ENCODE peak calls at places on chromosome 19, in five cellular contexts. H is psoas muscle, R is BJ, M is breast epithelium, Y is progenitor cell of endocrine pancreas. Q is an unnamed sample.

GRCh38 chr19:2618611-2619010 is 83.9 kb downstream of the GNG7 start:
- DNase-seq in H (peak; percentile 60), R (no peak), M (peak; percentile 45), Y (no peak), Q (no peak)

GRCh38 chr19:2230807-2231533 is 5.2 kb downstream of the PLEKHJ1 start:
- DNase-seq in H (no peak), R (no peak), M (no peak), Y (no peak), Q (no peak)

GRCh38 chr19:36420961-36421748 is 2.7 kb upstream of the ZFP82 start:
- DNase-seq in H (peak; percentile 18), R (no peak), M (no peak), Y (peak; percentile 10), Q (no peak)

GRCh38 chr19:46613525-46613924 is 11.4 kb downstream of the PTGIR start:
- DNase-seq in H (no peak), R (no peak), M (no peak), Y (no peak), Q (no peak)

GRCh38 chr19:8641221-8641907 is 10.9 kb downstream of the NFILZ start:
- DNase-seq in H (no peak), R (no peak), M (no peak), Y (no peak), Q (no peak)

GRCh38 chr19:35587326-35587725 is 1.4 kb downstream of the PMIS2 start:
- DNase-seq in H (no peak), R (no peak), M (no peak), Y (no peak), Q (no peak)

GRCh38 chr19:35040826-35041547 is 534 bp upstream of the HPN start:
- DNase-seq in H (peak; percentile 96), R (no peak), M (peak; percentile 86), Y (peak; percentile 48), Q (no peak)

GRCh38 chr19:17866312-17867012 is 5.3 kb upstream of the SLC5A5 start:
- DNase-seq in H (no peak), R (no peak), M (no peak), Y (no peak), Q (no peak)

GRCh38 chr19:33388231-33388816 is 14.8 kb downstream of the CEBPG start:
- DNase-seq in H (peak; percentile 75), R (no peak), M (no peak), Y (no peak), Q (no peak)

GRCh38 chr19:28915737-28916460 is 297.1 kb downstream of the UQCRFS1 start:
- DNase-seq in H (no peak), R (no peak), M (no peak), Y (no peak), Q (no peak)

GRCh38 chr19:3514930-3515329 is 8.8 kb downstream of the FZR1 start:
- DNase-seq in H (no peak), R (no peak), M (no peak), Y (no peak), Q (no peak)

GRCh38 chr19:52369463-52370340 is at the start of gene ZNF880:
- DNase-seq in H (peak; percentile 94), R (peak; percentile 40), M (peak; percentile 87), Y (no peak), Q (peak; percentile 41)

GRCh38 chr19:42108527-42109389 is 23.5 kb downstream of the POU2F2 start:
- DNase-seq in H (peak; percentile 75), R (no peak), M (no peak), Y (peak; percentile 79), Q (peak; percentile 64)

GRCh38 chr19:1837222-1837565 is 11.1 kb downstream of the REXO1 start:
- DNase-seq in H (no peak), R (no peak), M (no peak), Y (no peak), Q (no peak)

GRCh38 chr19:18086590-18087138 is at the start of gene IL12RB1:
- DNase-seq in H (no peak), R (no peak), M (no peak), Y (no peak), Q (no peak)

GRCh38 chr19:35248310-35249145 is at the start of gene LSR:
- DNase-seq in H (peak; percentile 47), R (no peak), M (peak; percentile 85), Y (peak; percentile 85), Q (no peak)

GRCh38 chr19:1675633-1676350 is 23.4 kb upstream of the TCF3 start:
- DNase-seq in H (no peak), R (no peak), M (no peak), Y (peak; percentile 74), Q (no peak)

GRCh38 chr19:57078802-57079201 is 41.0 kb upstream of the USP29 start:
- DNase-seq in H (no peak), R (no peak), M (no peak), Y (no peak), Q (no peak)

GRCh38 chr19:3061214-3062161 is 807 bp downstream of the TLE5 start:
- DNase-seq in H (peak; percentile 67), R (no peak), M (no peak), Y (no peak), Q (no peak)

DNA sequence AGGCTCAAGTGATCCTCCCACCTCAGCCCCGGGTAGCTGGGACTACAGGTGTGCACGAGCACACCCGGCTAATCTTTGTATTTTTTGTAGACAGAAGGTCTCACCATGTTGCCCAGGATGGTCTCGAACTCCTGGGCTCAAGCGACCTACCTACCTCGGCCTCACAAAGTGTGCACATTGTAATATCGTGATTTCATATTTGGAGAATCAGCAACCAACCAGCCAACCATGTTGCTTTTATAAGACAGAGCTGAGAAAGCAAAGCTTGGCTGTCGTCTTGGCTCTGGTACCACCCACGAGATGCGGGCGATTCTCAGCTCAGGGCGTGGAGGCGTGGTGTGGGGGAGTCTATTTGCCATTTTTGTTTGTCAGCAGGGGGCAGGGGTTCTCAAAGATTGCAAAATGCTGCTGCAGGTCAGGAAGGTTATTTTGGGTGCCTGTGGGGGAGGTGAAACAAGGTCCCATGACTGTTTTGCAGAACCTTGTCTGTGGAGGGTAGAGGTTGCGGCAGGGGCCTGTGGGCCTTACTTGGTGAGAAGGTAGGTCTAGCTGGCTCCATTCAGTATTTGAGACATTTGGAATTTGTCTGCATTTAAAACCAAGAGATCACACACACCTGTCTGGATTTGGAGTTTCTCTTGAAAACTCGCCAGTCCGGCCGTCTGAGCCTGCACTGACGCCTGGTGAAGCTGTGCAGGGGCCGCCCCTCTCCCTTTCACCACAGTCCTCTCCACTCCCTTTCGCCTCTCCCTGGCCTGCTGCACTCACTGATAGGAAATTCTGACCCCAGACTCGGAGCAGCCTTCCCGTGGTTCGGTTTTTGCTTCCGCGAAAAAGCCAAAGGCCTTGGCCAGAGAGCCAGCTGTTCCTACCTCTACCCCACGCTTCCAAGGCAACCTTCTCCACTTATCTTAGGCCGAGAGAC is 15.4 kb downstream of the TNFAIP8L1 start:
- DNase-seq in H (no peak), R (no peak), M (no peak), Y (no peak), Q (no peak)
- TF ChIP-seq CTCF in H (no peak), R (no peak), M (no peak), Y (no peak), Q (no peak)

GRCh38 chr19:16369306-16369663 is 44.7 kb downstream of the KLF2 start:
- DNase-seq in H (no peak), R (no peak), M (no peak), Y (no peak), Q (no peak)

GRCh38 chr19:16371540-16371986 is 46.9 kb downstream of the KLF2 start:
- DNase-seq in H (peak; percentile 54), R (no peak), M (no peak), Y (no peak), Q (no peak)

GRCh38 chr19:16372065-16372915 is 47.7 kb downstream of the KLF2 start:
- DNase-seq in H (no peak), R (no peak), M (no peak), Y (no peak), Q (no peak)

GRCh38 chr19:16369664-16370576 is 45.3 kb downstream of the KLF2 start:
- DNase-seq in H (no peak), R (no peak), M (no peak), Y (no peak), Q (no peak)

GRCh38 chr19:16370671-16371391 is 46.2 kb downstream of the KLF2 start:
- DNase-seq in H (no peak), R (no peak), M (no peak), Y (no peak), Q (no peak)
- TF ChIP-seq CTCF in H (no peak), R (no peak), M (no peak), Y (no peak), Q (no peak)

GRCh38 chr19:49349567-49349966 is 12.6 kb downstream of the TEAD2 start:
- DNase-seq in H (no peak), R (no peak), M (no peak), Y (no peak), Q (no peak)

GRCh38 chr19:49344516-49345423 is 9.6 kb downstream of the CD37 start:
- DNase-seq in H (no peak), R (no peak), M (no peak), Y (no peak), Q (no peak)

GRCh38 chr19:49347191-49347590 is 12.0 kb downstream of the CD37 start:
- DNase-seq in H (no peak), R (no peak), M (no peak), Y (no peak), Q (no peak)

GRCh38 chr19:49348305-49349188 is 13.3 kb downstream of the CD37 start:
- DNase-seq in H (no peak), R (no peak), M (no peak), Y (no peak), Q (no peak)

GRCh38 chr19:49347835-49348234 is 12.6 kb downstream of the CD37 start:
- DNase-seq in H (no peak), R (peak; percentile 65), M (no peak), Y (no peak), Q (no peak)
- TF ChIP-seq CTCF in H (no peak), R (peak; percentile 27), M (no peak), Y (no peak), Q (peak; percentile 27)

GRCh38 chr19:50837300-50837699 is 3.9 kb upstream of the KLK15 start:
- DNase-seq in H (no peak), R (no peak), M (no peak), Y (no peak), Q (no peak)

GRCh38 chr19:50835103-50835784 is 1.9 kb upstream of the KLK15 start:
- DNase-seq in H (no peak), R (no peak), M (no peak), Y (no peak), Q (no peak)

GRCh38 chr19:50836543-50837195 is 3.3 kb upstream of the KLK15 start:
- DNase-seq in H (no peak), R (no peak), M (no peak), Y (no peak), Q (no peak)

GRCh38 chr19:50833802-50834167 is 411 bp upstream of the KLK15 start:
- DNase-seq in H (no peak), R (no peak), M (no peak), Y (no peak), Q (no peak)

DNA sequence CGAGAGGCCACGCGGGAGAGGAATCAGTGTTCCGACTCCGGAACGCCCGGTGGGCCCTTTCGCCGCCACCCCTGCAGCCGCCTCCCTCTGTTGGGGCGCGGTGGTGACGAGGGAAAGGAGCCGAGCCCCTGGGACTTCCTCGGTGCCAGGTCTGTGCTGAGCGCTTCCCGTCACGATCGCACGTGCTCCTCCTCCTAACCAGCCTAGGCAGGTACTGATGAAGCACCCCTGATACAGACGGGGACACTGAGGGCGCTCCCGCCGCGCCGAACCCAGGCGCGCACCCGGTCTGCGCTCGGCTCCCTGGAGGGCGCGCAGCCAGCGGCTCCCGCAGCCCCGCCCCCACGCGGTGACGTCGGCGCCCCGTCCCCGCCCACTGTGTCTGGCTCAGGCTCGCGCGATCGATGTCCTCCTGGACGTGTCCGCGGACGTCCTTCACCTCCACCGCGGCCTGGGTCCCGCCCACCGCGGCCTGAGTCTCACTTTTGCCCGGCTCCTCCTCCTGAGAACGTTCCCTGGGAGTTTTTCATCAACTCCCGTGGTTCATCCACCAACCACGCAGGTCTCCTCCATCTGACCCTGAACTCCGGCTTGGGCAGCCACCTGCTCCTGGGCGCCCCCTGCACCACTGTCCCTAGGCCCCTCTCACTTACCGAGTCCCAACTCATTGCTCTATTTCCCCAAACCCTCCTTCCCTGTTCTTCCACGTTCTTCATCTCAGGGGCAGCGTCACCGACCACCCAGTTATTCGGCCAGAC is 2.6 kb upstream of the KLK15 start:
- DNase-seq in H (peak; percentile 61), R (no peak), M (peak; percentile 35), Y (peak; percentile 93), Q (peak; percentile 93)
- TF ChIP-seq CTCF in H (no peak), R (no peak), M (no peak), Y (peak; percentile 8), Q (no peak)

Q was measured in D721Med.